ENCODE peak calls at places on chromosome 1, in six cellular contexts. K is pancreas, B is body of pancreas, L is psoas muscle, F is upper lobe of left lung, W is MM.1S. U is an unnamed sample.

GRCh38 chr1:1435911-1436633 is 582 bp downstream of the VWA1 start:
- DNase-seq in K (no peak), B (peak; percentile 41), L (no peak), F (peak; percentile 54), W (no peak), U (no peak)

GRCh38 chr1:59124166-59124565 is 172.7 kb upstream of the FGGY start:
- DNase-seq in K (no peak), B (no peak), L (no peak), F (no peak), W (no peak), U (peak; percentile 49)

GRCh38 chr1:18400347-18401102 is 80.2 kb upstream of the KLHDC7A start:
- DNase-seq in K (no peak), B (no peak), L (no peak), F (no peak), W (no peak), U (no peak)

GRCh38 chr1:23416964-23417363 is 7.6 kb downstream of the TCEA3 start:
- DNase-seq in K (no peak), B (no peak), L (no peak), F (no peak), W (no peak), U (no peak)

GRCh38 chr1:65963161-65963888 is 170.6 kb downstream of the PDE4B start:
- DNase-seq in K (no peak), B (no peak), L (no peak), F (no peak), W (no peak), U (peak; percentile 25)

GRCh38 chr1:234213576-234214128 is 159.6 kb upstream of the COA6 start:
- DNase-seq in K (no peak), B (no peak), L (no peak), F (no peak), W (no peak), U (no peak)

GRCh38 chr1:11857164-11857853 is 1.4 kb downstream of the NPPB start:
- DNase-seq in K (no peak), B (no peak), L (no peak), F (no peak), W (no peak), U (no peak)

GRCh38 chr1:230794871-230795645 is 47.9 kb downstream of the CAPN9 start:
- DNase-seq in K (no peak), B (no peak), L (no peak), F (no peak), W (no peak), U (no peak)

GRCh38 chr1:200311256-200311655 is 98.6 kb downstream of the ZNF281 start:
- DNase-seq in K (no peak), B (no peak), L (no peak), F (no peak), W (no peak), U (peak; percentile 40)

GRCh38 chr1:96416690-96417444 is 304.7 kb upstream of the PTBP2 start:
- DNase-seq in K (no peak), B (no peak), L (no peak), F (no peak), W (peak; percentile 18), U (no peak)

GRCh38 chr1:67840449-67840848 is 7.2 kb upstream of the GNG12 start:
- DNase-seq in K (no peak), B (no peak), L (no peak), F (no peak), W (no peak), U (peak; percentile 80)

GRCh38 chr1:153752072-153752471 is 23.1 kb upstream of the SLC27A3 start:
- DNase-seq in K (no peak), B (no peak), L (no peak), F (no peak), W (no peak), U (no peak)

GRCh38 chr1:217535601-217536377 is 95.1 kb downstream of the GPATCH2 start:
- DNase-seq in K (no peak), B (no peak), L (no peak), F (no peak), W (no peak), U (peak; percentile 67)

GRCh38 chr1:111116496-111116895 is 23.4 kb downstream of the DRAM2 start:
- DNase-seq in K (no peak), B (no peak), L (no peak), F (no peak), W (no peak), U (no peak)
- H3K36me3 ChIP-seq in K (no peaks in the 10 kb centered on the region), B (peaks cover 7% of the 10 kb centered on the region), L (no peaks in the 10 kb centered on the region), F (peaks cover 49% of the 10 kb centered on the region), W (no peaks in the 10 kb centered on the region), U (peaks cover 4% of the 10 kb centered on the region)

GRCh38 chr1:9676815-9677393 is 25.4 kb downstream of the PIK3CD start:
- DNase-seq in K (no peak), B (no peak), L (no peak), F (no peak), W (no peak), U (no peak)

GRCh38 chr1:9680091-9680490 is 28.6 kb downstream of the PIK3CD start:
- DNase-seq in K (no peak), B (no peak), L (no peak), F (no peak), W (no peak), U (no peak)

GRCh38 chr1:9671377-9672140 is 20.0 kb downstream of the PIK3CD start:
- DNase-seq in K (no peak), B (no peak), L (no peak), F (no peak), W (no peak), U (peak; percentile 96)

GRCh38 chr1:9672444-9672843 is 20.9 kb downstream of the PIK3CD start:
- DNase-seq in K (no peak), B (no peak), L (no peak), F (no peak), W (no peak), U (no peak)

DNA sequence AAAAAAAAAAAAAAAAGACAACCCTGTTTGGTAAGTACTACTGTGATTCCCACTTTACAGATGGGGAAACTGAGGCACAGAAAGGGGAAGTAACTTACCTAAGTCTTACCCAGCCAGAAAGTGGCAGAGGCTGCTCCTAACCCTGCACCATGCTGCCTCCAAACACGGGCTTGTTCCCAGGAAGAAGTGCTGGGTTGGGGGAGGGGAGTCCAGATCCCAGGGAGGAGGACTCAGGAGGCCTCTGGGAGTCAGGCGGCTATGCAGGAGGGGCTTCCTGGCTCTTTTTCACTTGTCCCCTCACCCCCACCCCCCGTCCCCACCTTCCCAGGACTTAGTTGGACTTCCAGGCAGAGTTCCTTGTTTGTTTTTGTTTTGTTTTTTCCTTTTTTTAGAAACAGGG is 23.9 kb downstream of the PIK3CD start:
- DNase-seq in K (no peak), B (no peak), L (no peak), F (no peak), W (no peak), U (no peak)
- H3K36me3 ChIP-seq in K (no peaks in the 10 kb centered on the region), B (no peaks in the 10 kb centered on the region), L (no peaks in the 10 kb centered on the region), F (no peaks in the 10 kb centered on the region), W (no peaks in the 10 kb centered on the region), U (no peaks in the 10 kb centered on the region)

GRCh38 chr1:244849189-244849866 is 13.9 kb downstream of the COX20 start:
- DNase-seq in K (no peak), B (no peak), L (no peak), F (no peak), W (no peak), U (no peak)

GRCh38 chr1:244850896-244851295 is 13.4 kb downstream of the HNRNPU start:
- DNase-seq in K (no peak), B (no peak), L (no peak), F (no peak), W (no peak), U (no peak)

GRCh38 chr1:244850099-244850852 is 14.1 kb downstream of the HNRNPU start:
- DNase-seq in K (no peak), B (no peak), L (no peak), F (no peak), W (no peak), U (no peak)

GRCh38 chr1:244852694-244853093 is 11.6 kb downstream of the HNRNPU start:
- DNase-seq in K (no peak), B (no peak), L (no peak), F (no peak), W (no peak), U (no peak)

DNA sequence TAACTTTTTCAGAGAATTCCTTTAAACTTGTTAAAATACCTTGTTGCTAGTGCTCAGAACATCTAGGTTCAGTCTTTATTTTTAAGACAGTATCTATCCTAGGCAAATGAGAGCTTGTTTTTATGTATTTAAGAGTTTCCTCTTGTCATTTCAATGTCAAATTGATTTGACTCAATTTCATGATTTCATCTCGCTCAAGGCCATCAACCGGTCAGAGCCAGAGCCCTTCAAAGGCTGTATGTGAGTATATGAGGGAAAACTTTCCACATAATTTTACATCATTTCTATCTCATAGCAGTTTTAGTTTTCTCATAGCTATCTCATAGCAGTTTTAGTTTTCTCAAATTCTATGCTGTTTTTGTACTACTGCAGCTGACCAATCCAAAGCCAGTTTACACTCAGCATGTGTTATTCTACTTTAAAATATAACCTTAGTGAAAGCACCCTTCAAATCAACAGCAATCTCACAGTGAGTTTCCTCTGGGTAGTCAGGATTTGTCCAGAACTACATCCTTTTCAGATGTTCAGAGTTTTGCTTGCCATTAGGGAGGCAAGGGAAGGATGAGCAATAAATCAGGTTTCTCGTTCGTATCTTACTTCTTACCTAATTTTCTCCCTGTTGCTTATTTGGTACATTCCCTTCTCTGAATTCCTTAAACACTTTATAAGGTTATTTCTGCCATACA is 12.7 kb downstream of the HNRNPU start:
- DNase-seq in K (no peak), B (no peak), L (no peak), F (no peak), W (no peak), U (no peak)
- H3K36me3 ChIP-seq in K (peaks cover 38% of the 10 kb centered on the region), B (peaks cover 18% of the 10 kb centered on the region), L (peaks cover 10% of the 10 kb centered on the region), F (peaks cover 99% of the 10 kb centered on the region), W (peaks cover 52% of the 10 kb centered on the region), U (peaks cover 14% of the 10 kb centered on the region)

DNA sequence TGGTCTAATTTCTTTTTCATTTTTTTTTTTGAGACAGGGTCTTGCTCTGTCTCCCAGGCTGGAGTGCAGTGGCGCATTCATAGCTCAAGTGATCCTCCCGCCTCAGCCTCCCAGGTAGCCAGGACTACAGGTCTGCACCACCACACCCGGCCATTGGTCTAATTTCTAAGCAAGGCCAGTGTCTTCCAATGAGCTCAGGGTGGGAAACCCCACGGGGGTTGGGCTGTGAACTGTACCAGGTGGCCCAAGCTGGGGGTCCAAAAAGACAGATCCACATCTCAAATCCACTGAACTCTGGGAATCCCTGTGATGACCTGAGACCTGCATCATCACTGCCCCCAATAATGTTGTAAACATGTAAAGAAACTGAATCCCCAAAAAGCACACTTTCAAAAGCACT is 79.5 kb downstream of the BCAR3 start:
- DNase-seq in K (no peak), B (no peak), L (no peak), F (no peak), W (no peak), U (no peak)
- H3K36me3 ChIP-seq in K (no peaks in the 10 kb centered on the region), B (no peaks in the 10 kb centered on the region), L (no peaks in the 10 kb centered on the region), F (no peaks in the 10 kb centered on the region), W (no peaks in the 10 kb centered on the region), U (peaks cover 1% of the 10 kb centered on the region)

DNA sequence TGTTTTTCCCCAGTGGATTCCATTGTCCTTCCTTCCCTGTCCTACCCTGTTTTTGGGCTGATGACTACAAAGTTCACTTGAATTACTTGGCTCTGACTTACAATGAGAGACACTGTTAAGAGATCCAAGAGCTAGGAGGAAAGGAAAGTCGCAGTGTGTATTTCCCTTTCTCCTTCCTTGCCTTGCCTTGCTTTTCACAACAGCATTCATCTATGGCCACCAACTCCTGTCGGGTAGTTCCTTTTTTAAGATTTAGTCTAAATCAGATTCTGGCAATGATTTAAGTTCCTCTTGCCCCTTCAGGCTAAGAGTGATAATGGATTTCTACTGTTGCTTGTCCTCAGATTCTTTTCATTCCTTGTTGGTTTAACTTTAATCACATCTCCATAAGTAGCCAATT is 91.9 kb downstream of the GTF2B start:
- DNase-seq in K (no peak), B (no peak), L (no peak), F (no peak), W (no peak), U (no peak)
- H3K36me3 ChIP-seq in K (peaks cover 11% of the 10 kb centered on the region), B (no peaks in the 10 kb centered on the region), L (no peaks in the 10 kb centered on the region), F (peaks cover 32% of the 10 kb centered on the region), W (no peaks in the 10 kb centered on the region), U (peaks cover 1% of the 10 kb centered on the region)